ENCODE peak calls at places on chromosome 10, in seven cellular contexts. J is nucleus accumbens; T is activated B cell treated with CpG ODN at 0.5 μM for 24 hours; B is ELR; R is T-helper 1 cell; N is activated T-helper 1 cell treated with anti-CD3 and anti-CD28 coated beads, Interleukin-12 subunit alpha, Interleukin-12 subunit beta, Interleukin-2, Interleukin-4 antibody, amounts not matched to agents 30 ng/mL and 10 ng/mL and 1 ng/mL, durations not matched to agents 14 hours and 24 hours and 36 hours; U is nephron progenitor cell. L is an unnamed sample.

GRCh38 chr10:4141471-4141870 is 356.5 kb upstream of the KLF6 start:
- DNase-seq in U (peak), T (no peak), J (no peak), R (no peak), B (peak), N (no peak), L (no peak)

GRCh38 chr10:244227-244626 is 109.0 kb downstream of the ZMYND11 start:
- DNase-seq in U (no peak), T (no peak), R (no peak), J (no peak), N (no peak), B (no peak), L (no peak)

GRCh38 chr10:89294840-89295239 is 7.0 kb upstream of the IFIT2 start:
- DNase-seq in J (no peak), R (no peak), N (no peak), B (no peak), T (no peak), U (no peak), L (no peak)

GRCh38 chr10:62373995-62374861 is at the start of gene ZNF365:
- DNase-seq in T (peak), R (peak), J (peak), U (peak), B (peak), N (peak), L (peak)

GRCh38 chr10:9296206-9296605 is 1241.7 kb downstream of the GATA3 start:
- DNase-seq in R (no peak), N (no peak), U (no peak), B (no peak), T (no peak), J (no peak), L (no peak)

GRCh38 chr10:10901906-10902305 is 115.8 kb upstream of the CELF2 start:
- DNase-seq in R (no peak), B (no peak), N (no peak), J (no peak), T (no peak), U (no peak), L (no peak)

GRCh38 chr10:132677905-132678298 is 108.0 kb downstream of the NKX6-2 start:
- DNase-seq in J (no peak), T (no peak), N (no peak), R (peak), B (no peak), U (no peak), L (peak)

GRCh38 chr10:102310356-102311024 is 65.2 kb downstream of the GBF1 start:
- DNase-seq in U (no peak), N (no peak), T (no peak), B (peak), R (no peak), J (no peak), L (no peak)

GRCh38 chr10:126533644-126534043 is 136.8 kb downstream of the C10orf90 start:
- DNase-seq in J (no peak), R (no peak), T (no peak), N (no peak), U (no peak), B (no peak), L (no peak)

GRCh38 chr10:116888380-116889055 is 39.2 kb downstream of the ENO4 start:
- DNase-seq in N (no peak), R (no peak), T (no peak), J (no peak), U (no peak), B (peak), L (no peak)

GRCh38 chr10:69004821-69005220 is 16.2 kb downstream of the KIFBP start:
- DNase-seq in N (no peak), R (no peak), B (peak), U (no peak), T (no peak), J (no peak), L (no peak)

GRCh38 chr10:114618722-114619121 is 39.4 kb downstream of the ABLIM1 start:
- DNase-seq in U (no peak), N (no peak), T (no peak), R (no peak), B (no peak), J (no peak), L (no peak)

GRCh38 chr10:70578371-70578947 is 24.1 kb downstream of the PRF1 start:
- DNase-seq in T (no peak), B (peak), J (no peak), R (no peak), N (peak), U (no peak), L (no peak)

GRCh38 chr10:100020161-100020882 is 10.6 kb upstream of the DNMBP start:
- DNase-seq in T (no peak), J (no peak), N (no peak), U (no peak), B (no peak), R (no peak), L (no peak)